ENCODE peak calls at places on chromosomes 1 and 21, in five cellular contexts. L is IMR-90, R is neuronal stem cell, M is mesendoderm, Q is H9. K is an unnamed sample.

GRCh38 chr21:26945916-26946315 is 21.0 kb downstream of the ADAMTS5 start:
- DNase-seq in L (no peak), R (no peak), M (peak), Q (no peak), K (no peak)

GRCh38 chr1:7110306-7110705 is 325.1 kb downstream of the CAMTA1 start:
- DNase-seq in L (peak), R (no peak), M (no peak), Q (no peak), K (no peak)

GRCh38 chr1:164446020-164446419 is 113.0 kb upstream of the PBX1 start:
- DNase-seq in L (no peak), R (no peak), M (no peak), Q (no peak), K (no peak)

GRCh38 chr1:47456250-47456649 is 18.4 kb downstream of the FOXD2 start:
- DNase-seq in L (no peak), R (no peak), M (no peak), Q (no peak), K (no peak)

GRCh38 chr1:236395780-236396664 is 1.9 kb downstream of the EDARADD start:
- DNase-seq in L (no peak), R (peak), M (peak), Q (peak), K (peak)

GRCh38 chr1:50989694-50990093 is 19.6 kb downstream of the CDKN2C start:
- DNase-seq in L (no peak), R (no peak), M (no peak), Q (no peak), K (no peak)

GRCh38 chr1:10987840-10988417 is 24.5 kb upstream of the TARDBP start:
- DNase-seq in L (no peak), R (no peak), M (no peak), Q (no peak), K (no peak)

GRCh38 chr1:205924436-205924742 is 18.9 kb downstream of the SLC26A9 start:
- DNase-seq in L (no peak), R (no peak), M (no peak), Q (no peak), K (no peak)

GRCh38 chr1:170931650-170932049 is 3.7 kb upstream of the MROH9 start:
- DNase-seq in L (no peak), R (no peak), M (no peak), Q (peak), K (no peak)

GRCh38 chr1:195608883-195609282 is 999.4 kb downstream of the KCNT2 start:
- DNase-seq in L (no peak), R (no peak), M (peak), Q (no peak), K (no peak)

GRCh38 chr1:15246960-15247614 is at the start of gene FHAD1:
- DNase-seq in L (peak), R (peak), M (peak), Q (peak), K (peak)

GRCh38 chr1:58982259-58982998 is 198.6 kb upstream of the JUN start:
- DNase-seq in L (no peak), R (no peak), M (peak), Q (no peak), K (no peak)

GRCh38 chr1:226884966-226885820 is 14.8 kb downstream of the PSEN2 start:
- DNase-seq in L (no peak), R (no peak), M (no peak), Q (no peak), K (no peak)

GRCh38 chr21:35578350-35578782 is 482.0 kb downstream of the SETD4 start:
- DNase-seq in L (peak), R (no peak), M (no peak), Q (no peak), K (no peak)

GRCh38 chr1:56196839-56197238 is 382.5 kb downstream of the PLPP3 start:
- DNase-seq in L (no peak), R (no peak), M (no peak), Q (no peak), K (no peak)

GRCh38 chr1:246726255-246726679 is 2.1 kb downstream of the SCCPDH start:
- DNase-seq in L (no peak), R (no peak), M (no peak), Q (no peak), K (no peak)

GRCh38 chr1:248813546-248813945 is 12.2 kb downstream of the SH3BP5L start:
- DNase-seq in L (no peak), R (no peak), M (no peak), Q (no peak), K (no peak)

GRCh38 chr21:16842716-16843115 is 670.1 kb upstream of the CXADR start:
- DNase-seq in L (peak), R (no peak), M (peak), Q (no peak), K (no peak)

GRCh38 chr1:235093013-235093618 is 35.5 kb downstream of the TOMM20 start:
- DNase-seq in L (peak), R (no peak), M (peak), Q (peak), K (peak)

GRCh38 chr21:29638761-29639327 is 301.0 kb downstream of the GRIK1 start:
- DNase-seq in L (no peak), R (no peak), M (no peak), Q (no peak), K (no peak)

GRCh38 chr1:54442185-54442584 is 36.0 kb upstream of the SSBP3 start:
- DNase-seq in L (no peak), R (no peak), M (no peak), Q (no peak), K (no peak)

GRCh38 chr1:78688701-78689100 is 39.1 kb downstream of the IFI44 start:
- DNase-seq in L (peak), R (no peak), M (peak), Q (no peak), K (no peak)

GRCh38 chr1:5001466-5001865 is 347.1 kb downstream of the AJAP1 start:
- DNase-seq in L (no peak), R (peak), M (peak), Q (no peak), K (no peak)

GRCh38 chr1:31548518-31548898 is 27.8 kb upstream of the TINAGL1 start:
- DNase-seq in L (peak), R (no peak), M (no peak), Q (peak), K (no peak)

GRCh38 chr1:36605942-36606690 is 123.4 kb upstream of the CSF3R start:
- DNase-seq in L (no peak), R (no peak), M (no peak), Q (no peak), K (no peak)

GRCh38 chr1:26036756-26037281 is 9.1 kb downstream of the SLC30A2 start:
- DNase-seq in L (no peak), R (no peak), M (no peak), Q (no peak), K (no peak)

GRCh38 chr1:152148991-152149390 is 10.0 kb downstream of the RPTN start:
- DNase-seq in L (no peak), R (no peak), M (no peak), Q (no peak), K (no peak)

GRCh38 chr1:152151646-152152045 is 7.4 kb downstream of the RPTN start:
- DNase-seq in L (no peak), R (no peak), M (no peak), Q (no peak), K (no peak)

GRCh38 chr1:152159144-152159543 is at the start of gene RPTN:
- DNase-seq in L (no peak), R (no peak), M (no peak), Q (no peak), K (no peak)

GRCh38 chr1:152148051-152148450 is 11.0 kb downstream of the RPTN start:
- DNase-seq in L (no peak), R (no peak), M (peak), Q (no peak), K (no peak)

GRCh38 chr1:152153996-152154395 is 5.0 kb downstream of the RPTN start:
- DNase-seq in L (no peak), R (no peak), M (no peak), Q (no peak), K (no peak)
- H2BK5ac ChIP-seq in L (no peak), R (no peak), M (no peak), Q (no peak), K (no peak)

DNA sequence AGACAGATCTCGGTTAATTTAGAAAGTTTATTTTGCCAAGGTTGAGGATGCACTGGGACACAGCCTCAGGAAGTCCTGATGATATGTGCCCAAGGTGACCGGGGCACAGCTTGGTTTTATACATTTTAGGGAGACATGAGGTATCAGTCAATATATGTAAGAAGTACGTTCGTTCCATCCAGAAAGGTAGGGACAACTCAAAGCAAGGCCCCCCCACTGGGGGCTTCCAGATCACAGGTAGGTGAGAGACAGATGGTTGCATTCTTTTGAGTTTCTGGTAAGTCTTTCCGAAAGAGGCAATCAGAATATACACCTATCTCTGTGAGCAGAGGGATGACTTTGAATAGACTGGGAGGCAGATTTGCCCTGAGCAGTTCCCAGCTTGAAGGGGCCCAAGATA is 60.4 kb upstream of the VTCN1 start:
- DNase-seq in L (no peak), R (no peak), M (peak), Q (no peak), K (no peak)
- H2BK5ac ChIP-seq in L (no peak), R (no peak), M (peak), Q (no peak), K (no peak)

GRCh38 chr21:41672543-41672915 is 94.3 kb downstream of the RIPK4 start:
- DNase-seq in L (no peak), R (no peak), M (no peak), Q (no peak), K (no peak)
- H2BK5ac ChIP-seq in L (peak), R (no peak), M (no peak), Q (no peak), K (no peak)

GRCh38 chr1:200640373-200641174 is 20.0 kb upstream of the KIF14 start:
- DNase-seq in L (no peak), R (no peak), M (peak), Q (no peak), K (no peak)
- H2BK5ac ChIP-seq in L (peak), R (no peak), M (no peak), Q (no peak), K (no peak)

DNA sequence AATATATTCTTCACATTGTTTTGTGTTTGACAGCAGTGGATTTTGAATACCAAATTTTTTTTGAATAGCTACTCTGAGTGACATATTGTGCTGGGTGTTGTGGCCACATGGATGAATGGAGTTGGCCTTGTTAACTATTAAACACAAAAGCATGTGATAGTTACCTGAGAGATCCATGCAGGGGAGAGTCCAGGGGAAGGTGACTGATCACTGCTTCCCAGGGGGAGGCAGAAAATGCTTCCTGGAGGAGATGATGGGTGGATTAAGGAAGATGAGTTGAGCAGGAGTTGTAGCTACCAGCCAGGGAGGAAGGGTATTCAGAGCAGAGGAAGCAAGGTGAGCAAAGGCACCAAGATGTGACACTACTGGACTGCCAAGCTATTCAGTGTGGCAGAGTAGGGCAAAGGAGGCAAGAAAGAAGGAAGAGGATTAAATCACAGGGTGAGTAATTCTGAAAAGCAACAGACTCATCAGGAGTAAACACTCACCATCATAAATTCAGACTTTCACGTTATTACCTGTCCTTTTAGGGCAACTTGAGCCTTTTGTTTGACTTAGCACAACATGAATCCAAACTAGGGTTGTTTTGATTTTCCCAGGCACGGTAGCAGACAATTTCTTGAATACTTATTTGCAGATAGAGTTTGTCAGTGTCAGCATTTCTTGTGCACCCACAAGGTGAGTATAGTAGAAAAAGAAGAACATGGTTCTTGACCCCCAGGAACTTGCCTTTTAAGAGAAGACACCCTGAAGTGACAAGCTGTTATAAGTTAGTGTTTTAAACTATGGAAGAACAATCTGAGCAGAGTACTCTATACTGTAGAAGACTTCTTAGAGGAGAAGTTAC is 4.2 kb downstream of the CD46 start:
- DNase-seq in L (no peak), R (no peak), M (no peak), Q (no peak), K (no peak)
- H2BK5ac ChIP-seq in L (no peak), R (no peak), M (no peak), Q (no peak), K (no peak)

GRCh38 chr1:94115900-94116436 is 5.0 kb downstream of the ABCA4 start:
- DNase-seq in L (peak), R (no peak), M (no peak), Q (no peak), K (no peak)

GRCh38 chr1:94117250-94117851 is 3.6 kb downstream of the ABCA4 start:
- DNase-seq in L (no peak), R (no peak), M (no peak), Q (no peak), K (no peak)

GRCh38 chr1:94118013-94118412 is 2.9 kb downstream of the ABCA4 start:
- DNase-seq in L (no peak), R (no peak), M (no peak), Q (no peak), K (no peak)

GRCh38 chr1:94113592-94114322 is 7.2 kb downstream of the ABCA4 start:
- DNase-seq in L (no peak), R (no peak), M (no peak), Q (no peak), K (no peak)

GRCh38 chr1:94115254-94115899 is 5.6 kb downstream of the ABCA4 start:
- DNase-seq in L (no peak), R (no peak), M (no peak), Q (no peak), K (no peak)
- H2BK5ac ChIP-seq in L (no peak), R (no peak), M (no peak), Q (no peak), K (no peak)

GRCh38 chr1:153393926-153394325 is 3.1 kb upstream of the S100A8 start:
- DNase-seq in L (no peak), R (no peak), M (peak), Q (peak), K (peak)

GRCh38 chr1:153390938-153391710 is at the start of gene S100A8:
- DNase-seq in L (no peak), R (no peak), M (no peak), Q (no peak), K (no peak)

GRCh38 chr1:153395136-153395685 is 4.3 kb upstream of the S100A8 start:
- DNase-seq in L (no peak), R (no peak), M (no peak), Q (peak), K (no peak)

GRCh38 chr1:153394391-153394790 is 3.5 kb upstream of the S100A8 start:
- DNase-seq in L (no peak), R (no peak), M (no peak), Q (no peak), K (no peak)

DNA sequence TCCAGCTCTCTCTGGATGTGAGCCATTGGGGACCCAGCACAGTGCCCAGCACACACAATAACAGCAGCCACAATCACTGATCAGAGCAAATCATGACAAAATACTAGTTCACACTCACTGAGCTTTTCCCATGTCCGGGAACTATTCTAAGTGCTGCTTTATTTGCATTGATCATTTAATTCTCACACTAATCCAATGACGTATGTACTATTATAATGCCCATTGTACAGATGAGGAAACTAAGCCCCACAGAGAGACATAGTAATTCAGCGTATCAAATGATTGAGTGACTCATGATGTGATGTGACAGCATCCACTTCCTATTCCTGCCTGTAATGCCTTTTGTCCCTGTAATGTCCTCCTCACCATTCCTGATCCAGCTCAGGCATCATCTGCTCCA is 1.9 kb upstream of the S100A8 start:
- DNase-seq in L (no peak), R (no peak), M (no peak), Q (no peak), K (no peak)
- H2BK5ac ChIP-seq in L (no peak), R (no peak), M (no peak), Q (no peak), K (no peak)

DNA sequence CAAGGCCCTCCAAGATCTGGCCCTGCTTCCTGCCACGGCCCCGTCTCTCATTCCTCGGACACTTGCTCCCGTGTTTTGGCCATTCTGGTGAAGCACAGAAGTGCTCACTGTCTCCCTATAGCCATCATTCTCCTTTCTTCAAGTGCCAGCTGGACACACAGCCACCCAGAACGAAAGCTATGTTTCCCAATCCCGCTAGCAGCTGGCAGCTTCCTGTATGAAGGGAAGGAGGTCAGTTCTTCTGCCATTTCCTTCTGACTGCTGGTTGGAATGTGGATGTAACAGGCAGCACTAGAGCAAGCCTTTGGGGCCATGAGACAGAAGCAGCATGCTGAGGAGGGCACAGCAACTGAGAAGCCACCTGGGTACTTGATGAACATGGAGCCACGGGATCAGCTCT is 82.8 kb downstream of the TGFBR3 start:
- DNase-seq in L (no peak), R (no peak), M (no peak), Q (no peak), K (no peak)
- H2BK5ac ChIP-seq in L (no peak), R (no peak), M (no peak), Q (no peak), K (no peak)

GRCh38 chr1:41473738-41474362 is 10.6 kb downstream of the EDN2 start:
- DNase-seq in L (no peak), R (no peak), M (no peak), Q (no peak), K (no peak)

GRCh38 chr1:41474490-41475271 is 9.8 kb downstream of the EDN2 start:
- DNase-seq in L (no peak), R (no peak), M (peak), Q (no peak), K (no peak)

GRCh38 chr1:41476807-41477361 is 7.6 kb downstream of the EDN2 start:
- DNase-seq in L (no peak), R (no peak), M (no peak), Q (no peak), K (no peak)

GRCh38 chr1:41475859-41476567 is 8.5 kb downstream of the EDN2 start:
- DNase-seq in L (no peak), R (no peak), M (no peak), Q (no peak), K (no peak)

DNA sequence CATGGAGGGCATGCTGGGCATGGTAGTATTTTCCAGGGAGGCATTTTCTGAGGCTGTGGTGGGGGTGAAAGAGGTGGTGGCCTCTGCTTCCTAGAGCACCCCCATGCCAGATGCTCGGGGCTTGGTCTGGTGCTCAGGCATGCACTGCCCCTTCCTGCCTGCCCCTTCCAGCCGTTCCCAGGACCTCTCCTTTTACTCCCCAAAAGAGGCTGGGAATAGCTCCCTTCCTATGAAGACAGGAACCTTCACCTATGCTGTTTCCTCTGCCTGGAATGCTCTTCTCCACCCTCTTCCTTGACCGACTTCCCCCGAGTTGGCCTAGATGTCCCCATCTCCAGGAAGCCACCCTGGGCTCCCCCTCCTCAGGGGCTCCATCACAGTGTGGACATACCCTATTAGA is 9.1 kb downstream of the EDN2 start:
- DNase-seq in L (no peak), R (no peak), M (no peak), Q (no peak), K (no peak)
- H2BK5ac ChIP-seq in L (no peak), R (peak), M (no peak), Q (no peak), K (no peak)

DNA sequence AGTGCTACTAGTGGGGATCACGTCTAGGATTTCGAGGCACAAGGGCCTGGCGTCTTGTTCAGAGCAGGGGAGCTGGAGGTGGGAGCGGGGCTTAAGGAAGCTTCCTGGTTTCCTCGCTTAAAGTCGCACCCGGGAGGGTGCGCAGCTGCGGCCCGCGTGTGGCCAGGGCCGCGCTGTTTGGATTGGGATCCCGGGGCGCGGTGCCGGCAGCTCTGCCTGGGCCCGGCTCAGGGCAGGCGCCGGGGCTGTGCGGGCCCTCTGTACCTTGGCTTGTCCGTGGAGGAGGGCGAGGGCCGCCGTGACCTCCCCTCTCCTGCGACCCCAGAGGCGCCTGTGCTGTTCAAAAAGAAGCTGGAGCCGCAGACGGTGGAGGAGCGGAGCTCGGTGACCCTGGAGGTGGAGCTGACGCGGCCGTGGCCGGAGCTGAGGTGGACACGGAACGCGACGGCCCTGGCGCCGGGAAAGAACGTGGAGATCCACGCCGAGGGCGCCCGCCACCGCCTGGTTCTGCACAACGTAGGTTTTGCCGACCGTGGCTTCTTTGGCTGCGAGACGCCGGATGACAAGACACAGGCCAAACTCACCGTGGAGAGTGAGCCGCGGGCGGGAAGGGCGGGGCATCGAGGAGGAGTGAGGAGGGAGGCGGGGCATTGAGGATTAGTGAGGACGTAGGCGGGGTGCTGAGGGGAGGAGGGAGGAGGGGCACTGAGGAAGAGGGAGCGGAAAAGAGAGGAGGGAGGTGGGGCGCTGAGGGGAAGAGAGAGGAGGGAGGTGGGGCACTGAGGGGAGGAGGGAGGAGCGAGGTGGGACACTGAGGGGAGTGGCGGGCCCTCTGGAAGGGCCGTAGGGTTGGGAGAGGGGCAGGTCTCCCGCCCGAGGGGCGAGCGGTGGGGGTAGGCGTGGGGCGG is 67.8 kb downstream of the OBSCN start:
- DNase-seq in L (peak), R (peak), M (peak), Q (peak), K (peak)
- H2BK5ac ChIP-seq in L (peak), R (peak), M (no peak), Q (no peak), K (no peak)

K was measured in H1.